ENCODE peak calls at places on chromosomes 6 and 20, in five cellular contexts. One of them, this sample, is unnamed.

GRCh38 chr6:29502597-29502996 is 14.8 kb upstream of the MAS1L start:
- DNase-seq in HS-27A: no peak
- DNase-seq in RCC 7860: no peak
- DNase-seq in GOT3: peak
- DNase-seq in glomerular endothelial cell: no peak
- DNase-seq in this sample: no peak

GRCh38 chr6:53359843-53360834 is 11.4 kb upstream of the ELOVL5 start:
- DNase-seq in HS-27A: no peak
- DNase-seq in RCC 7860: no peak
- DNase-seq in GOT3: no peak
- DNase-seq in glomerular endothelial cell: no peak
- DNase-seq in this sample: no peak

GRCh38 chr6:70277480-70277879 is 25.4 kb downstream of the COL9A1 start:
- DNase-seq in HS-27A: no peak
- DNase-seq in RCC 7860: no peak
- DNase-seq in GOT3: no peak
- DNase-seq in glomerular endothelial cell: no peak
- DNase-seq in this sample: no peak

GRCh38 chr20:35673884-35674283 is 9.2 kb upstream of the CPNE1 start:
- DNase-seq in HS-27A: no peak
- DNase-seq in RCC 7860: no peak
- DNase-seq in GOT3: no peak
- DNase-seq in glomerular endothelial cell: no peak
- DNase-seq in this sample: no peak

GRCh38 chr6:7047966-7048365 is 59.8 kb upstream of the RREB1 start:
- DNase-seq in HS-27A: no peak
- DNase-seq in RCC 7860: no peak
- DNase-seq in GOT3: no peak
- DNase-seq in glomerular endothelial cell: no peak
- DNase-seq in this sample: no peak

GRCh38 chr6:158408552-158409130 is 96.4 kb downstream of the TULP4 start:
- DNase-seq in HS-27A: no peak
- DNase-seq in RCC 7860: no peak
- DNase-seq in GOT3: no peak
- DNase-seq in glomerular endothelial cell: no peak
- DNase-seq in this sample: no peak

GRCh38 chr20:13777171-13777601 is 7.5 kb downstream of the ESF1 start:
- DNase-seq in HS-27A: no peak
- DNase-seq in RCC 7860: no peak
- DNase-seq in GOT3: no peak
- DNase-seq in glomerular endothelial cell: no peak
- DNase-seq in this sample: no peak

GRCh38 chr6:4380881-4381281 is 245.5 kb upstream of the ECI2 start:
- DNase-seq in HS-27A: no peak
- DNase-seq in RCC 7860: no peak
- DNase-seq in GOT3: no peak
- DNase-seq in glomerular endothelial cell: no peak
- DNase-seq in this sample: no peak

GRCh38 chr6:82045965-82046756 is 201.4 kb downstream of the IBTK start:
- DNase-seq in HS-27A: no peak
- DNase-seq in RCC 7860: peak
- DNase-seq in GOT3: no peak
- DNase-seq in glomerular endothelial cell: no peak
- DNase-seq in this sample: peak

GRCh38 chr20:25056601-25057233 is 1.2 kb downstream of the ACSS1 start:
- DNase-seq in HS-27A: no peak
- DNase-seq in RCC 7860: no peak
- DNase-seq in GOT3: no peak
- DNase-seq in glomerular endothelial cell: no peak
- DNase-seq in this sample: no peak